ENCODE peak calls at places on chromosomes 1 and 21, in four cellular contexts. U is HepG2, D is HCT116, T is A549. K is an unnamed sample. For H3K4me1, the result is how much of the 10 kb centered on the place peaks cover.

GRCh38 chr1:154863702-154864174 is 6.3 kb downstream of the KCNN3 start:
- DNase-seq in U (peak), D (peak), T (peak), K (peak)

GRCh38 chr1:200184196-200184595 is 156.7 kb downstream of the NR5A2 start:
- DNase-seq in U (no peak), D (peak), T (peak), K (peak)

GRCh38 chr1:198846506-198847010 is 207.7 kb downstream of the PTPRC start:
- DNase-seq in U (no peak), D (no peak), T (no peak), K (no peak)

GRCh38 chr1:46342084-46342656 is 1.6 kb downstream of the NSUN4 start:
- DNase-seq in U (no peak), D (no peak), T (peak), K (peak)

GRCh38 chr1:208137144-208137682 is 107.0 kb downstream of the PLXNA2 start:
- DNase-seq in U (no peak), D (no peak), T (no peak), K (peak)

GRCh38 chr1:65084068-65084467 is 63.9 kb upstream of the AK4 start:
- DNase-seq in U (no peak), D (no peak), T (no peak), K (no peak)

GRCh38 chr1:87872189-87872588 is 543.5 kb downstream of the LMO4 start:
- DNase-seq in U (no peak), D (no peak), T (no peak), K (no peak)

GRCh38 chr1:57067863-57068262 is 102.0 kb upstream of the C8B start:
- DNase-seq in U (no peak), D (no peak), T (no peak), K (no peak)

GRCh38 chr1:150551784-150552691 is 2.8 kb downstream of the ADAMTSL4 start:
- DNase-seq in U (peak), D (no peak), T (peak), K (peak)

GRCh38 chr21:32653326-32653901 is 41.2 kb upstream of the CFAP298 start:
- DNase-seq in U (peak), D (peak), T (peak), K (peak)

GRCh38 chr1:19310061-19310460 is 1.9 kb downstream of the AKR7A2 start:
- DNase-seq in U (no peak), D (no peak), T (no peak), K (no peak)

DNA sequence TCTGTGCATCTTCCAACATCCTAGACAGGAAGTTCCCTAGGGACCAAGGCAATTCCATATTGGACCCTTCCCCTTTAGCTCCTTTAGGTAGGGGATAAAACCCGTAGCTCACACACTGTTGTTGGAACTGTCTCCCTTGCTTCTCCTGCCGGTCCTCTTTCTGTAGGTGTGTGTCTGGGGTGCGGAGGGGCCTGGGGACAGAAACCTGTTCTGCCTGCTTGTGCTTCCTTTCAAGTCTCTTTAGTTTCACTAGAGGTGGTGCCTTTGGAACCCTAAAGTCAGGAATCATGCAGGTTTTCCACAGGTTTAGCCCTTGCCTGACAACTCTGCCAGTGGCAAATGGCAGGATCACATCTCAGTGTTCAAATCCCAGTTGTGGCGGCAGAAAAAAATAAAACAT is 74.6 kb upstream of the PTGFRN start:
- DNase-seq in U (no peak), D (no peak), T (no peak), K (no peak)
- H3K4me1 ChIP-seq in U (under half), D (under half), T (under half), K (under half)

GRCh38 chr1:41314781-41315481 is 46.3 kb upstream of the FOXO6 start:
- DNase-seq in U (no peak), D (no peak), T (no peak), K (peak)
- TF ChIP-seq RAD21 in U (no peak), D (no peak), T (no peak), K (no peak)

GRCh38 chr1:31762323-31762722 is 1.8 kb downstream of the ADGRB2 start:
- DNase-seq in U (no peak), D (no peak), T (no peak), K (no peak)
- H3K4me1 ChIP-seq in U (under half), D (half or more), T (under half), K (under half)

DNA sequence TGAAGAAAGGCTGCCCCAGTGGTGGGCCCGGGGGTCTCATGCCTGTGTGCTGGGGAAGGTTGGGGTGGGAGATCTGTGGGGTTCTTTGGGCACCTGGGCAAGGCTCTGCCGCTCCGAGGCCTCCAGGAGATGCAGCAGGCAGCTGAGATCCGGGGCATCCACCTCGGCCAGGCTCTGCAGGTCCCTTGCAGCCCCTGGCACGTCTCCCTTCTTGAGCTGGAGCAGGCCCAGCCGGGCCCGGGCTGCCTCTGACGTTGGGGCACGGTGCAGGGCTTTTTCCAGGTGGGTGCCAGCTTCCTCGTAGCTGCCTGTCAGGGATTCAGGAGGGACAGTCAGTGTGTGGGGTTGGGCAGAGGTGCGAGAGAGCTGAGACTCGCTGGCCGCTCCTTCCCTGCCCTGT is 11.4 kb upstream of the MMEL1 start:
- DNase-seq in U (no peak), D (no peak), T (no peak), K (no peak)
- TF ChIP-seq RAD21 in U (no peak), D (no peak), T (no peak), K (no peak)

GRCh38 chr1:111599781-111600180 is 19.8 kb upstream of the RAP1A start:
- DNase-seq in U (no peak), D (no peak), T (no peak), K (no peak)

GRCh38 chr1:111598534-111598933 is 21.1 kb upstream of the RAP1A start:
- DNase-seq in U (no peak), D (no peak), T (no peak), K (no peak)

GRCh38 chr1:111600886-111601386 is 18.7 kb upstream of the RAP1A start:
- DNase-seq in U (no peak), D (no peak), T (no peak), K (peak)

GRCh38 chr1:111602302-111602701 is 17.3 kb upstream of the RAP1A start:
- DNase-seq in U (no peak), D (no peak), T (no peak), K (no peak)

GRCh38 chr1:111600295-111600694 is 19.3 kb upstream of the RAP1A start:
- DNase-seq in U (no peak), D (no peak), T (no peak), K (no peak)
- H3K4me1 ChIP-seq in U (under half), D (under half), T (under half), K (under half)

GRCh38 chr21:26115346-26115745 is 55.2 kb downstream of the APP start:
- DNase-seq in U (no peak), D (no peak), T (peak), K (no peak)
- TF ChIP-seq RAD21 in U (no peak), D (no peak), T (no peak), K (no peak)

DNA sequence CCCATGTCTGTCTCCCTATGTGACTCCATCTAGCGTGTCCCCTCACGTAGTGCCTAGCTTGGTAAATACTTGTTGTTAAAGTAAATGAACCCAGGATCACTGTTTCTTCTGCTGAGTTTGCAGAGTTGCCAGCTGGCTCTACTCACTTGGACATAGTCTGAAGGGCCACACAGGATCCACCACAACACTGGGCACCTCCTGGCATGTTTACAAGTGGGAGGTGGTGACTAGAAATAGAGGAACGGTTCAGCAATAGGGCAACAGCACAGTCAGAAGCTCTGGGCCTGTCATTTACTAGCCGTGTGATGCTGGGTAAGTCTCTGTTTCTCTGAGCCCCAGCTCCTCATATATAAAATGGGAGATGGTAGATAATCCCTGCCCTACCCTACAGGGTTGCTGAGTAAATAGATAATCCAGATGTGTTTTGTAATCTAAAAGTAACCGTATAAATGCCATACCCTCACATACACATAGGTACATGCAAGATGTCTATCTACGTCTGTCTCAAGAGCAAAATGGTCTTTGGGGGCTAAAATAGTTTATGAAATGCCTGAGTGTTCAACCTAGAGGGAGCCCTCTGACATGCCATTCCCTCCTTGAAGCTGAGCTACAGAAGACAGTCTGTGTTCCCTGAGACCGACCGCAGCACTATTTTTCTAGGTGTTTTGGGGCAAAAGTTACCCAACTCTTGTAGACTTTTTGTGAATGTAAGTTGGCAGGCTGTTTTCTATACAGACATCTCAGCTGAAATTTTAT is 20.4 kb downstream of the RNF220 start:
- DNase-seq in U (no peak), D (no peak), T (no peak), K (no peak)
- H3K4me1 ChIP-seq in U (under half), D (under half), T (under half), K (under half)

DNA sequence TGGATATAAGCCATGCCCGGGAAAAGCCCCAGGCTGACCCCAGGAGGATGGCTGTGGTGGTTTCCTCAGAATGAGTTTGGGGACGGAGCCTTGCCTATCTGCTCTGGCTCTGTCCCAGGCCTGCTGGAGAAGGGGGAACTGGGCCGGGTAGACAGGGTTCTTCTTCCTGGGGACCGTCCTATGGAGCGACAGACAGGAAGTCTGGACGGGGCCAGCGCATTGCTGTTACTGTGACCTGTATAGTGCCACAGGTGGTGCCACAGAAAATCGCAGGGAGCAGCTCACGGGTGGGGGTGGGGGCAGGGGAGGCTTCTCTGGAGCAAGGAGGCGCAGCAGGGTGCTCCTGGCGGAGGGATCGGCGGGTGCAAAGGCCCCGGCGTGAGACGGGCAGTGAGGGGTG is 36.4 kb downstream of the CFAP74 start:
- DNase-seq in U (no peak), D (no peak), T (no peak), K (no peak)
- TF ChIP-seq RAD21 in U (no peak), D (no peak), T (no peak), K (no peak)

K was measured in IMR-90.